ENCODE peak calls at places on chromosomes 4 and X, in ten cellular contexts. G is cardiac septum; S is IMR-90; R is glutamatergic neuron; T is stimulated activated CD4-positive, alpha-beta T cell treated with anti-CD3 and anti-CD28 coated beads, Interleukin-4, amount 100 ng/mL, for 1 hour; U is amniotic stem cell; W is NCI-H774; P is NCI-H2029 treated with DMSO at 0.1 percent for 48 hours; C is NCI-H1417 treated with DMSO at 0.1 percent for 48 hours; M is stimulated activated naive CD4-positive, alpha-beta T cell. D is an unnamed sample.
A peak's percentile ranks its signal among the peaks of the same experiment; 100 is the strongest.

GRCh38 chrX:69314436-69315348 is 149.4 kb upstream of the PJA1 start:
- DNase-seq in U (no peak), C (no peak), G (peak; percentile 72), T (no peak), S (no peak), R (peak; percentile 28), M (no peak), W (no peak), P (no peak), D (peak; percentile 67)

GRCh38 chrX:15863944-15864491 is 9.4 kb upstream of the AP1S2 start:
- DNase-seq in C (no peak), M (no peak), P (no peak), U (no peak), R (no peak), W (no peak), T (no peak), G (no peak), S (no peak), D (no peak)

GRCh38 chr4:127686656-127687055 is 43.5 kb upstream of the SLC25A31 start:
- DNase-seq in T (no peak), P (no peak), R (no peak), U (no peak), M (no peak), S (peak; percentile 33), G (no peak), W (no peak), C (no peak), D (no peak)

GRCh38 chrX:124280294-124280902 is 52.1 kb upstream of the TEX13D start:
- DNase-seq in W (no peak), C (no peak), M (no peak), G (no peak), S (no peak), T (no peak), R (no peak), P (no peak), U (no peak), D (no peak)

GRCh38 chr4:67770422-67770821 is 16.2 kb upstream of the GNRHR start:
- DNase-seq in R (no peak), S (no peak), U (no peak), C (no peak), G (no peak), T (no peak), P (no peak), W (no peak), M (no peak), D (no peak)

GRCh38 chrX:17812763-17813162 is 48.3 kb downstream of the RAI2 start:
- DNase-seq in R (no peak), U (no peak), C (no peak), T (no peak), W (no peak), G (no peak), M (no peak), P (no peak), S (no peak), D (no peak)

GRCh38 chr4:105194328-105195231 is 47.9 kb downstream of the TET2 start:
- DNase-seq in G (no peak), W (no peak), U (no peak), S (peak; percentile 79), R (no peak), P (no peak), T (no peak), M (no peak), C (no peak), D (no peak)

GRCh38 chr4:176538217-176538925 is 218.6 kb downstream of the SPCS3 start:
- DNase-seq in M (no peak), U (peak; percentile 39), W (no peak), G (no peak), S (peak; percentile 96), T (no peak), R (no peak), C (no peak), P (no peak), D (no peak)

GRCh38 chr4:169985881-169986280 is 40.3 kb downstream of the MFAP3L start:
- DNase-seq in P (no peak), C (no peak), M (no peak), R (no peak), U (no peak), S (no peak), W (no peak), T (no peak), G (no peak), D (no peak)

GRCh38 chr4:11628093-11628725 is 199.5 kb upstream of the HS3ST1 start:
- DNase-seq in G (no peak), S (peak; percentile 64), T (no peak), W (no peak), C (no peak), U (no peak), R (no peak), M (no peak), P (no peak), D (no peak)

GRCh38 chr4:15598644-15599043 is 56.5 kb downstream of the FBXL5 start:
- DNase-seq in W (no peak), C (no peak), M (no peak), T (no peak), G (no peak), U (no peak), P (no peak), R (no peak), S (peak; percentile 91), D (no peak)

GRCh38 chr4:127809173-127809800 is 27.2 kb downstream of the HSPA4L start:
- DNase-seq in C (no peak), U (no peak), G (no peak), P (no peak), W (no peak), T (no peak), R (no peak), S (peak; percentile 29), M (no peak), D (no peak)

GRCh38 chrX:25178555-25178954 is 162.8 kb upstream of the ARX start:
- DNase-seq in W (no peak), C (no peak), P (no peak), R (no peak), G (no peak), S (no peak), T (no peak), U (no peak), M (no peak), D (no peak)

GRCh38 chrX:28133763-28134162 is 152.5 kb upstream of the DCAF8L1 start:
- DNase-seq in S (no peak), C (no peak), M (no peak), W (no peak), T (no peak), G (no peak), U (no peak), R (no peak), P (no peak), D (no peak)

GRCh38 chr4:91924625-91925024 is 379.1 kb upstream of the GRID2 start:
- DNase-seq in S (no peak), R (no peak), P (no peak), M (no peak), G (no peak), W (no peak), T (no peak), C (no peak), U (no peak), D (peak; percentile 69)

D was measured in posterior vena cava.